ENCODE peak calls at places on chromosomes 7 and 10, in seven cellular contexts. X is astrocyte; W is naive thymus-derived CD4-positive, alpha-beta T cell; B is K562; R is tibial artery; K is lower lobe of right lung; O is HepG2. J is an unnamed sample.

GRCh38 chr10:13051126-13051694 is 48.8 kb upstream of the OPTN start:
- DNase-seq in O (no peak), K (no peak), R (no peak), W (no peak), B (no peak), X (no peak), J (no peak)

GRCh38 chr10:1162481-1163203 is 106.5 kb downstream of the WDR37 start:
- DNase-seq in K (no peak), X (no peak), B (no peak), W (no peak), R (peak; percentile 51), O (no peak), J (no peak)

GRCh38 chr10:118568327-118568848 is 27.1 kb downstream of the PRLHR start:
- DNase-seq in K (no peak), X (no peak), R (no peak), B (peak; percentile 58), W (peak; percentile 79), O (peak; percentile 59), J (peak; percentile 29)

GRCh38 chr7:19020062-19020461 is 97.4 kb downstream of the TWIST1 start:
- DNase-seq in B (no peak), W (no peak), X (peak; percentile 31), K (no peak), O (no peak), R (no peak), J (no peak)

GRCh38 chr7:94975316-94975715 is 67.9 kb downstream of the PPP1R9A start:
- DNase-seq in O (peak; percentile 11), K (no peak), X (peak; percentile 75), W (no peak), B (no peak), R (no peak), J (no peak)

GRCh38 chr7:27840760-27841364 is 100.9 kb downstream of the TAX1BP1 start:
- DNase-seq in O (no peak), X (no peak), W (no peak), B (no peak), K (no peak), R (no peak), J (no peak)

GRCh38 chr10:124527996-124528395 is 66.4 kb downstream of the LHPP start:
- DNase-seq in O (no peak), X (no peak), B (no peak), R (no peak), K (no peak), W (no peak), J (no peak)

GRCh38 chr10:7797582-7797981 is 9.6 kb downstream of the ATP5F1C start:
- DNase-seq in R (no peak), B (peak; percentile 71), X (peak; percentile 97), K (no peak), W (no peak), O (no peak), J (no peak)

GRCh38 chr10:11178606-11179221 is 161.0 kb downstream of the CELF2 start:
- DNase-seq in W (peak; percentile 77), R (no peak), O (no peak), B (peak; percentile 96), K (peak; percentile 61), X (peak; percentile 88), J (no peak)

GRCh38 chr7:111138196-111138569 is 47.3 kb downstream of the LRRN3 start:
- DNase-seq in R (peak; percentile 85), B (peak; percentile 40), X (peak; percentile 52), O (no peak), K (peak; percentile 40), W (peak; percentile 71), J (no peak)

GRCh38 chr7:4866528-4867496 is 5.0 kb upstream of the PAPOLB start:
- DNase-seq in K (no peak), B (no peak), W (no peak), X (no peak), O (no peak), R (no peak), J (no peak)

GRCh38 chr7:29322023-29322712 is 127.6 kb downstream of the CHN2 start:
- DNase-seq in W (no peak), R (no peak), B (no peak), X (no peak), K (no peak), O (no peak), J (no peak)

GRCh38 chr7:29315302-29316270 is 121.0 kb downstream of the CHN2 start:
- DNase-seq in O (no peak), K (no peak), B (no peak), W (no peak), X (no peak), R (no peak), J (no peak)

GRCh38 chr7:29320577-29320976 is 126.0 kb downstream of the CHN2 start:
- DNase-seq in R (no peak), B (no peak), W (no peak), O (no peak), X (no peak), K (no peak), J (no peak)

GRCh38 chr7:29318853-29319718 is 124.5 kb downstream of the CHN2 start:
- DNase-seq in B (no peak), R (no peak), O (no peak), W (no peak), K (no peak), X (no peak), J (no peak)

DNA sequence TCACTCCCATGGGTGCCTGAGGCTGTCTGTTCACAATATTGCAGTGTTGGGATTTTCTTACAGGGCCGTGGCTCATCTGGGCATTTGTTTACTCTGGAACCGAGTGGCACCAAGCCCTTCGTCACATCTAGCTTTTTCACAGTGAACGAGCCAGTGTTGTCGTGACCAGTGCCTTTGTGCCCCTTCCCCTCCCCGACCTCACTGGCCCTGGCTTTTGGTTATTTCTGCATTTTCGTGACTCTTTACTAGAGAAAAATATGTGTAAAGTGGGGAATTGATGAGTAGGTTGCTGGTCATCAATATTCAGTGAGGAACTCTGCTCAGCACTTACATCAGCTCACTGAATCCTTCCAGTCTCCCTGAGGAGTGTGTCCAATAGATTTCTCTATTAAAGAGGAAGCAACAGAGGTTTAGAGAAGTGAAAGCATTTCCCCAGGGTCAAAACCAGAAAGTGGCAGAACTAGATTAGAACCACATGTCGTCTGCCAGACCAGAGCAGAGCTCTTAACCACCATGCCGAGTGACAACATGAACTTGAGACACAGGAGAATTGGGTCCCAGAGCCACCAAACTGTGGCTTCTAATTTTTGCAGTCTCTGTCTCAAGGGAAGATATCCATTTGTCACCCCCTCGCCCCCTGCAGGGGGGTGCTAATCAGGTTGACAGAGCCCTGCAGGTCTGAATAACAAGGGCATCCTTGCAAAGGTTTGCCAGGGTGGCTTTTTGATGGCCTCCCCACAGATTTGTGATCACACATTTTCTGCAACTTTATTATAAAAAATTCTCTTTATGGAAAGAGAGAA is 125.3 kb downstream of the CHN2 start:
- DNase-seq in O (no peak), B (no peak), W (no peak), R (no peak), X (no peak), K (no peak), J (no peak)
- H3K4me3 ChIP-seq in O (no peak overlapping the region), B (no peak overlapping the region), W (no peak overlapping the region), R (no peak overlapping the region), X (no peak overlapping the region), K (no peak overlapping the region), J (no peak overlapping the region)

GRCh38 chr7:55108818-55109217 is 90.0 kb downstream of the EGFR start:
- DNase-seq in X (no peak), B (no peak), W (no peak), K (no peak), O (no peak), R (no peak), J (no peak)
- H3K4me1 ChIP-seq in X (peaks cover 72% of the 10 kb centered on the region), B (no peaks in the 10 kb centered on the region), W (no peaks in the 10 kb centered on the region), K (peaks cover 48% of the 10 kb centered on the region), O (peaks cover 28% of the 10 kb centered on the region), R (peaks cover 47% of the 10 kb centered on the region), J (peaks cover 3% of the 10 kb centered on the region)

GRCh38 chr7:155377837-155378579 is 79.9 kb upstream of the EN2 start:
- DNase-seq in O (no peak), W (no peak), R (no peak), K (no peak), X (peak; percentile 12), B (no peak), J (no peak)

GRCh38 chr7:155375337-155376277 is 77.9 kb downstream of the INSIG1 start:
- DNase-seq in R (no peak), B (no peak), X (peak; percentile 3), K (no peak), W (no peak), O (no peak), J (no peak)

GRCh38 chr7:155378959-155379871 is 78.7 kb upstream of the EN2 start:
- DNase-seq in B (no peak), R (no peak), W (no peak), K (no peak), X (no peak), O (no peak), J (no peak)

GRCh38 chr7:155378580-155378934 is 79.4 kb upstream of the EN2 start:
- DNase-seq in O (no peak), B (no peak), R (no peak), X (no peak), W (no peak), K (no peak), J (no peak)

DNA sequence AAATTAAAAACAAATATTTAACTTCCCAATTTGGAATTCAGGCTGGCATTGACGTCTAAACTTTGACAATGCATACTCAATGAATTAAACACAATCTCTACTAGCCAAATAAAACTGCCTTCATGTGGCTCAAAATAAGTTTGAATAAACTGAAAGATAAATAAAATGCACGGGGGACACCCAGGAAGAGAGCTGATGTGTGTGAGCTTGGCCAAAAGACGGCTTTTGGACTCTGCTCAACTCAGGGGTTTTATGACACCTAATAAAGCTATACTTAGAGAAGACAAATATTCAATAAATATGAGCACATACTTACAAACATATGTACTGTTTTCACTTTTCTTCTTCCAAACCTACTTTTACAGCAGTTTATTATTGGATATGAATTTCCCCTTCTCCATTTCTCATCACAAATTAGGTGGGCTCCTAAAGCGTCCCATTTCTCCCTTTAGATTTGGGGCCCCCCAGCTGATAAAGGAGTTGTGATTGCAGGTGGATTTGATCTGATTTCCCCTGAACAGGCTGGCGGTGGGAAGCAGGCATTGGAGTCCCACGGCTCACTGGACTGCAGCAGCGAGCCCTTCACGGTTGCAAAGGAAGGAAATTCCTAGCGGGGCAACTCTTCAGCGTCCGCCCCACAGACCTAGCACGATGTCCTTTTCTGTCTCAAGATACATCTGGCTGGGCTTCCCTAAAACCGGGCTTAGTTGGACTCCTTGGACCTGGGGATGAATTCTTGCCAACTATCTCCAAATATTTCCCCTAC is 79.6 kb downstream of the INSIG1 start:
- DNase-seq in O (no peak), X (no peak), R (no peak), W (no peak), B (no peak), K (no peak), J (no peak)
- H3K27me3 ChIP-seq in O (peaks cover 84% of the 10 kb centered on the region), X (peaks cover 90% of the 10 kb centered on the region), R (no peaks in the 10 kb centered on the region), W (peaks cover 14% of the 10 kb centered on the region), B (peaks cover 77% of the 10 kb centered on the region), K (peaks cover 100% of the 10 kb centered on the region), J (peaks cover 97% of the 10 kb centered on the region)

GRCh38 chr7:130735273-130735716 is 1.3 kb upstream of the KLF14 start:
- DNase-seq in W (no peak), X (no peak), K (no peak), O (no peak), B (no peak), R (no peak), J (no peak)

GRCh38 chr7:130736298-130736900 is 2.4 kb upstream of the KLF14 start:
- DNase-seq in W (no peak), B (no peak), K (no peak), X (no peak), O (no peak), R (no peak), J (no peak)

GRCh38 chr7:130733866-130734524 is at the start of gene KLF14:
- DNase-seq in B (peak; percentile 54), X (no peak), O (no peak), K (no peak), R (no peak), W (peak; percentile 37), J (no peak)

GRCh38 chr7:130732980-130733865 is 784 bp downstream of the KLF14 start:
- DNase-seq in W (peak; percentile 2), K (peak; percentile 50), O (no peak), R (no peak), X (no peak), B (peak; percentile 70), J (no peak)

GRCh38 chr7:130734525-130735272 is 692 bp upstream of the KLF14 start:
- DNase-seq in X (no peak), O (no peak), R (no peak), B (no peak), W (peak; percentile 19), K (no peak), J (no peak)
- H3K4me3 ChIP-seq in X (peak overlapping the region; percentile 69), O (peak overlapping the region; percentile 73), R (peak overlapping the region; percentile 42), B (peak overlapping the region; percentile 52), W (peak overlapping the region; percentile 38), K (peak overlapping the region; percentile 50), J (peak overlapping the region; percentile 83)

J was measured in iPS DF 6.9.